ENCODE peak calls at places on chromosome 20, in four cellular contexts. One of them, this sample, is unnamed.

GRCh38 chr20:53574819-53575218 is 18.8 kb downstream of the ZNF217 start:
- DNase-seq in KG1: no peak
- DNase-seq in left cardiac atrium: no peak
- DNase-seq in stimulated activated CD4-positive, alpha-beta T cell treated with anti-CD3 and anti-CD28 coated beads, Interleukin-1b, Interleukin-23, amount 100 ng/mL, for 4 hours: no peak
- DNase-seq in this sample: peak; percentile 0

GRCh38 chr20:4051413-4052138 is 36.2 kb upstream of the RNF24 start:
- DNase-seq in KG1: no peak
- DNase-seq in stimulated activated CD4-positive, alpha-beta T cell treated with anti-CD3 and anti-CD28 coated beads, Interleukin-1b, Interleukin-23, amount 100 ng/mL, for 4 hours: no peak
- DNase-seq in left cardiac atrium: no peak
- DNase-seq in this sample: no peak

GRCh38 chr20:15700147-15700765 is 873.0 kb downstream of the KIF16B start:
- DNase-seq in KG1: no peak
- DNase-seq in left cardiac atrium: no peak
- DNase-seq in stimulated activated CD4-positive, alpha-beta T cell treated with anti-CD3 and anti-CD28 coated beads, Interleukin-1b, Interleukin-23, amount 100 ng/mL, for 4 hours: no peak
- DNase-seq in this sample: no peak

GRCh38 chr20:37308098-37309050 is 18.9 kb downstream of the MANBAL start:
- DNase-seq in stimulated activated CD4-positive, alpha-beta T cell treated with anti-CD3 and anti-CD28 coated beads, Interleukin-1b, Interleukin-23, amount 100 ng/mL, for 4 hours: no peak
- DNase-seq in left cardiac atrium: no peak
- DNase-seq in KG1: no peak
- DNase-seq in this sample: no peak

GRCh38 chr20:62816031-62816878 is 595 bp upstream of the COL9A3 start:
- DNase-seq in left cardiac atrium: no peak
- DNase-seq in stimulated activated CD4-positive, alpha-beta T cell treated with anti-CD3 and anti-CD28 coated beads, Interleukin-1b, Interleukin-23, amount 100 ng/mL, for 4 hours: no peak
- DNase-seq in KG1: no peak
- DNase-seq in this sample: no peak

GRCh38 chr20:61499859-61500258 is 247.8 kb downstream of the CDH4 start:
- DNase-seq in stimulated activated CD4-positive, alpha-beta T cell treated with anti-CD3 and anti-CD28 coated beads, Interleukin-1b, Interleukin-23, amount 100 ng/mL, for 4 hours: no peak
- DNase-seq in left cardiac atrium: no peak
- DNase-seq in KG1: no peak
- DNase-seq in this sample: no peak

GRCh38 chr20:45974896-45975565 is 3.0 kb upstream of the ZNF335 start:
- DNase-seq in left cardiac atrium: no peak
- DNase-seq in KG1: no peak
- DNase-seq in stimulated activated CD4-positive, alpha-beta T cell treated with anti-CD3 and anti-CD28 coated beads, Interleukin-1b, Interleukin-23, amount 100 ng/mL, for 4 hours: no peak
- DNase-seq in this sample: no peak

GRCh38 chr20:50788045-50788867 is 6.6 kb upstream of the BCAS4 start:
- DNase-seq in left cardiac atrium: no peak
- DNase-seq in KG1: no peak
- DNase-seq in stimulated activated CD4-positive, alpha-beta T cell treated with anti-CD3 and anti-CD28 coated beads, Interleukin-1b, Interleukin-23, amount 100 ng/mL, for 4 hours: no peak
- DNase-seq in this sample: no peak

This sample was measured in stomach.